ENCODE peak calls at places on chromosomes 7 and 10, in four cellular contexts. M, Z, U and W are unnamed samples.

GRCh38 chr10:458466-458865 is 231.0 kb downstream of the DIP2C start:
- DNase-seq in M (no peak), Z (no peak), U (no peak), W (no peak)

GRCh38 chr10:130218936-130219335 is 82.7 kb downstream of the GLRX3 start:
- DNase-seq in M (no peak), Z (no peak), U (no peak), W (no peak)

GRCh38 chr7:96903906-96904305 is 101.4 kb upstream of the DLX6 start:
- DNase-seq in M (no peak), Z (no peak), U (no peak), W (no peak)

GRCh38 chr7:18212788-18213187 is 185.1 kb upstream of the PRPS1L1 start:
- DNase-seq in M (peak; percentile 58), Z (no peak), U (no peak), W (peak; percentile 30)

GRCh38 chr7:18202315-18203045 is 174.8 kb upstream of the PRPS1L1 start:
- DNase-seq in M (no peak), Z (no peak), U (no peak), W (no peak)

GRCh38 chr7:137313196-137313595 is 30.3 kb downstream of the PTN start:
- DNase-seq in M (no peak), Z (no peak), U (no peak), W (peak; percentile 27)

GRCh38 chr10:89207181-89207800 is at the start of gene CH25H:
- DNase-seq in M (peak; percentile 72), Z (no peak), U (no peak), W (peak; percentile 74)

GRCh38 chr7:19707240-19707639 is 1.6 kb downstream of the POLR1F start:
- DNase-seq in M (no peak), Z (no peak), U (peak; percentile 16), W (peak; percentile 15)

GRCh38 chr7:137142376-137142775 is 201.2 kb downstream of the PTN start:
- DNase-seq in M (no peak), Z (no peak), U (no peak), W (peak; percentile 58)

GRCh38 chr10:128675405-128675804 is 549.2 kb upstream of the MKI67 start:
- DNase-seq in M (no peak), Z (no peak), U (no peak), W (no peak)

GRCh38 chr10:75400769-75401568 is 595 bp downstream of the ZNF503 start:
- DNase-seq in M (peak; percentile 78), Z (no peak), U (no peak), W (peak; percentile 56)

GRCh38 chr7:44059219-44060090 is 5.9 kb downstream of the PGAM2 start:
- DNase-seq in M (no peak), Z (no peak), U (no peak), W (no peak)

GRCh38 chr7:29609162-29610030 is 45.8 kb downstream of the PRR15 start:
- DNase-seq in M (no peak), Z (no peak), U (peak; percentile 65), W (no peak)

GRCh38 chr10:101133489-101134298 is 2.6 kb downstream of the TLX1 start:
- DNase-seq in M (peak; percentile 50), Z (no peak), U (no peak), W (no peak)

GRCh38 chr7:12250232-12250631 is 39.1 kb downstream of the TMEM106B start:
- DNase-seq in M (no peak), Z (no peak), U (no peak), W (no peak)

DNA sequence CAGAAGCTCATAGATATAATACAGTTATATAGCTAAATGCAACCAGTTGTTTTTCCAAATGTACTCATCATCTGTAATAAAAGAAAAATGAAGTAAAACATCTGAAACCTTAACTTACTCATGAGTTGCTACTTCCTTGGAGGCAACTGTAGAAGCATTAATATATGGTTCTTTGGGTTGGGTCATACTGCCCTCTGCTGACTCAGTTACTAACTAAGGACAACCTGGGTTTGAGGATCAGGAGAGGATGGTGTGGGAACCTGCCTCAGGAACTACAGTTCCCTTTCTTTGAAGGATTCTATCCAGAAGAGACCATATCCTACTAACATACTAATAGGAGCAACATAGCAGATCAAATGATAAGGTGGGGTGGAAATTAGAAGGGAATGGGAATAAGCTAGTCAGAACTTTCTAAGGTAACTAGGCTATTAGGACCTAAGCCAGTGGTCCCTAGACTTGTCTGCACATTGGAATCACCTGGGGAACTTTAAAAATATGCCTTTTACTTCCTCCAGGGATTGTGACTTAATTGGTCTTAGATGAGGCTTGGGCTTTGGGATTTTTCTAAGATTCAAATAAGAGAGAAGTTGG is 20.7 kb downstream of the COX15 start:
- DNase-seq in M (peak; percentile 39), Z (peak; percentile 15), U (peak; percentile 29), W (peak; percentile 80)
- TF ChIP-seq USF2 in M (no peak), Z (no peak), U (no peak), W (no peak)

GRCh38 chr10:29806350-29806788 is 171.6 kb upstream of the SVIL start:
- DNase-seq in M (no peak), Z (no peak), U (no peak), W (peak; percentile 74)

GRCh38 chr10:29805134-29805691 is 170.4 kb upstream of the SVIL start:
- DNase-seq in M (no peak), Z (no peak), U (no peak), W (no peak)

GRCh38 chr10:29807407-29807806 is 172.6 kb upstream of the SVIL start:
- DNase-seq in M (no peak), Z (no peak), U (no peak), W (peak; percentile 82)

GRCh38 chr10:29798876-29799690 is 164.3 kb upstream of the SVIL start:
- DNase-seq in M (no peak), Z (no peak), U (no peak), W (no peak)

GRCh38 chr10:29804025-29804852 is 169.5 kb upstream of the SVIL start:
- DNase-seq in M (no peak), Z (no peak), U (no peak), W (peak; percentile 95)
- TF ChIP-seq RCOR1 in M (no peak), Z (no peak), U (no peak), W (peak; percentile 70)

GRCh38 chr7:131501422-131501821 is 55.0 kb downstream of the PODXL start:
- DNase-seq in M (no peak), Z (no peak), U (no peak), W (peak; percentile 92)

GRCh38 chr7:131502810-131503545 is 53.5 kb downstream of the PODXL start:
- DNase-seq in M (peak; percentile 75), Z (no peak), U (no peak), W (peak; percentile 49)

GRCh38 chr7:131504157-131504899 is 52.1 kb downstream of the PODXL start:
- DNase-seq in M (no peak), Z (no peak), U (no peak), W (no peak)

GRCh38 chr7:131501930-131502685 is 54.3 kb downstream of the PODXL start:
- DNase-seq in M (no peak), Z (no peak), U (no peak), W (no peak)

DNA sequence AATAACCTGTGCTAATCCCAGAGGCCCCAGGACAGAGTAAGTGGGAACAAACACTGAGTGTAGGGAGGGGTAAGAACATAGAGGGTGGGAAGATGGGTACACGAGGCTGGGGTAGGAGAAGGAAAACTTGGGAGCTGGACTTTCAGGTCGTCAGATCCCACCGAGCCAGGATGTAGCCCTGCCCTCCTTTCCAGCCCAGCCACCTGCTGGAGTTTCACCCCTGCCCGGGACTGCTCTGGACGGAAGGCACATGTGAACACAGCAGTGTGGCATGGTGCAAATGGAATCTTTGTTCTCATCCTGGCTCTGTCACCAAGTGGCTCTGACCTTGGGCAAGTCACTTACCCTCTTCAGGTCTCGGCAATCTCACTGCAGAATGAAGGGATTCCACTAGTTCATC is 52.8 kb downstream of the PODXL start:
- DNase-seq in M (no peak), Z (no peak), U (no peak), W (no peak)
- H2AFZ ChIP-seq in M (no peak overlapping the region), Z (no peak overlapping the region), U (no peak overlapping the region), W (no peak overlapping the region)

GRCh38 chr10:72158174-72158573 is 57.6 kb upstream of the ANAPC16 start:
- DNase-seq in M (no peak), Z (no peak), U (no peak), W (no peak)
- TF ChIP-seq USF2 in M (no peak), Z (no peak), U (no peak), W (no peak)

GRCh38 chr10:5376450-5376849 is 11.7 kb downstream of the UCN3 start:
- DNase-seq in M (no peak), Z (no peak), U (no peak), W (no peak)
- TF ChIP-seq RCOR1 in M (no peak), Z (no peak), U (no peak), W (no peak)

DNA sequence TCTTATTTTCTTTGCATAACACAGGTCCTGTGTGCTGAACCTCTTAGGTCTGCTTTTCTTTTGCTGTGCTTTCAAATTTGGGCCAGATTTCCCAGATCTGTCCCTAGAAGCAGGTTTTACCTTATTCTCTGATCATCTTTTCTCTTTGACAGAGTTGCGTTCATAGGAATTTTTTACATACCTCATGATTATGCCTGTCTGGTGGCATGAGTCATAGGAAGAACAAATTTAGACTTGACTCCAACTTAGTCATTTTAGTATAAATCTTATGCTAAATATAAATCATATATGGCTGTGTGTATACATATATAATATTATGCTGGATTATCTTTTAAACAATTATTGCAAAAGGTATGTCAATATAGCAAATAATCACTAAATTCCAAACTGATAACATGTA is 1038.9 kb downstream of the GRM8 start:
- DNase-seq in M (no peak), Z (no peak), U (no peak), W (no peak)
- H2AFZ ChIP-seq in M (no peak overlapping the region), Z (no peak overlapping the region), U (no peak overlapping the region), W (no peak overlapping the region)

DNA sequence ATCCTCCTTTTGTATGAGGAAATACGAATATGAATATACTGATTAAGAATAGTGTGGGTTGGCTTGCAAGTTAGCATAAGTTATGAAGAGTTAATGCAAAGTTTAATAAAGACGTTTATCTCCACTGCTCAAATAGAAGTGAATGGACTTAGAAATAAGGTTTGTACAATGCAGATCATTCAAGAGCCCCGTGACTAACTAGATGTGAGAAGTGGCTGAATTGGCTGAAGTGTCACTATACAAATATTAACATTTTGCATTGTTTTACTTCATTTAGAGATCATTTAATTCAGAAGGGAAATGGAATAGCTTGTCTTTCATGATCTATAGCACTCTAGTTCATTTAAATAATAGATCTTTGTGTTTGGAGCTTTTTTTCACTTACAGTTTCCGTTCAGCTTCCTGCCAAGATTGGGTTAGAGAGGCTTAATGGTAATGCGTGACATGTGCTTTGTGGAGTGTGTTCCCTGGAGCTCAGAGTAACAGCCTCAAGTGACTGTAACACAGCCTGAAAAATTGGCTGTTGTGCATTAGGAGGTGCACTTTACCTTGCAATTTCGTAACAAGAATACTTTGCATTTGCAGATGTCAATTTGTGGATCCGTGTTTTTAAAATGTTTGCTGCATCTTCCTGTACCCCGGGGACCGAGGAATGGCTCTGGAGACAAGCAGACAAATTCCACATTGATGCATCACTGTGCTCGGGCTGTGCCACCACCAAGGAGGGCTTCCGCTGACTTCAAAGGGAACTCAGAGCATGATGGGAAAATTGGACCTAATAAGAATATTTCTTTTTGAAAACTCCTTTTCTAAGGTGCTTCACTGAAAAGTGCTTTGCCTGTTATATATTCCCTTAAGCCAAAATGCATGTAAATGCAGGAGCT is 170.3 kb downstream of the NRP1 start:
- DNase-seq in M (no peak), Z (no peak), U (no peak), W (no peak)
- TF ChIP-seq USF2 in M (no peak), Z (no peak), U (no peak), W (no peak)

GRCh38 chr7:77524732-77525131 is 12.4 kb upstream of the PTPN12 start:
- DNase-seq in M (no peak), Z (no peak), U (no peak), W (no peak)
- TF ChIP-seq RCOR1 in M (no peak), Z (no peak), U (no peak), W (no peak)

DNA sequence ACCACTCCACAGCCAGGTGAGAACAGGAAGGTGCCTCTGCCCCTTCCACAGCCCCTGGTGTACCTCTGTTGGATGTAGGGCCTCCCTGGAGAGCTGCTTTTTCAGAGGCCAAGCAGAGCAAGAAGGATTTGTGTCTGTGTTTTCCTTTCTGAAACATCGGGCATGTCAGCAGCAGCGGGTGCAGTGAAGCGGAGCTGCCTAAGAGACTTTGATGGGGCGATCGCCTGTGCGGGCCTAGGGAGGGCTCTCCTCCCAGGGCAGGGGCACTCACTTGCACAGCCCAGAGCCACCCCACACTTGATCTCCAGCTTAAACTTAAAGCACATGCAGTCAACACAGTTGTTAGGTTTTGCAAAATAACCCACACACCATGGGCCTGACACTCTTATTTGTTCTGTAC is 324.7 kb downstream of the ACTR3B start:
- DNase-seq in M (no peak), Z (no peak), U (no peak), W (no peak)
- H2AFZ ChIP-seq in M (no peak overlapping the region), Z (no peak overlapping the region), U (no peak overlapping the region), W (no peak overlapping the region)